ENCODE peak calls at places on chromosomes 11 and 22, in eight cellular contexts. O is IMR-90, Q is astrocyte, X is GM23248, B is mammary epithelial cell, V is neuronal stem cell, K is mesenchymal stem cell, F is fibroblast of lung. P is an unnamed sample.
A peak's percentile ranks its signal among the peaks of the same experiment; 100 is the strongest.

GRCh38 chr22:50688448-50688847 is 15.8 kb downstream of the SHANK3 start:
- DNase-seq in O (no peak), Q (no peak), X (no peak), B (no peak), V (no peak), K (no peak), F (no peak), P (no peak)

GRCh38 chr11:109422755-109423113 is 744 bp downstream of the C11orf87 start:
- DNase-seq in O (no peak), Q (peak; percentile 36), X (peak; percentile 58), B (peak; percentile 19), V (no peak), K (no peak), F (peak; percentile 14), P (no peak)

GRCh38 chr22:44583854-44584253 is 85.8 kb upstream of the RTL6 start:
- DNase-seq in O (no peak), Q (no peak), X (no peak), B (no peak), V (no peak), K (no peak), F (no peak), P (no peak)

GRCh38 chr22:35681454-35682050 is 33.3 kb downstream of the APOL6 start:
- DNase-seq in O (no peak), Q (no peak), X (no peak), B (no peak), V (no peak), K (peak; percentile 48), F (no peak), P (peak; percentile 7)

GRCh38 chr11:12234216-12234615 is 123.8 kb downstream of the MICAL2 start:
- DNase-seq in O (no peak), Q (peak; percentile 52), X (no peak), B (no peak), V (no peak), K (no peak), F (no peak), P (no peak)

GRCh38 chr11:117915672-117916235 is 13.4 kb downstream of the TMPRSS13 start:
- DNase-seq in O (no peak), Q (no peak), X (no peak), B (no peak), V (no peak), K (no peak), F (no peak), P (no peak)

GRCh38 chr22:30650508-30651116 is 15.0 kb downstream of the SLC35E4 start:
- DNase-seq in O (no peak), Q (no peak), X (no peak), B (no peak), V (no peak), K (no peak), F (no peak), P (no peak)

GRCh38 chr22:30892731-30893221 is 75.8 kb downstream of the MORC2 start:
- DNase-seq in O (no peak), Q (no peak), X (no peak), B (no peak), V (no peak), K (no peak), F (no peak), P (no peak)

GRCh38 chr11:8813658-8814057 is 97.3 kb upstream of the AKIP1 start:
- DNase-seq in O (peak; percentile 89), Q (peak; percentile 76), X (peak; percentile 90), B (peak; percentile 72), V (peak; percentile 79), K (peak; percentile 92), F (peak; percentile 92), P (no peak)

GRCh38 chr11:96328395-96329010 is 14.5 kb downstream of the MAML2 start:
- DNase-seq in O (peak; percentile 59), Q (no peak), X (no peak), B (peak; percentile 75), V (no peak), K (no peak), F (peak; percentile 26), P (no peak)

GRCh38 chr11:100756556-100756955 is 69.5 kb downstream of the ARHGAP42 start:
- DNase-seq in O (no peak), Q (no peak), X (no peak), B (no peak), V (no peak), K (no peak), F (no peak), P (no peak)

GRCh38 chr11:92473736-92474135 is 249.1 kb downstream of the FAT3 start:
- DNase-seq in O (peak; percentile 1), Q (peak; percentile 24), X (peak; percentile 36), B (peak; percentile 79), V (no peak), K (no peak), F (no peak), P (peak; percentile 28)

GRCh38 chr11:73072935-73073481 is 69.1 kb downstream of the FCHSD2 start:
- DNase-seq in O (peak; percentile 12), Q (no peak), X (peak; percentile 43), B (peak; percentile 17), V (no peak), K (peak; percentile 41), F (peak; percentile 41), P (no peak)

GRCh38 chr22:47189056-47189916 is 426.8 kb downstream of the TBC1D22A start:
- DNase-seq in O (no peak), Q (no peak), X (no peak), B (no peak), V (no peak), K (no peak), F (no peak), P (no peak)

GRCh38 chr11:118820412-118821357 is 29.7 kb upstream of the DDX6 start:
- DNase-seq in O (no peak), Q (peak; percentile 58), X (peak; percentile 73), B (peak; percentile 43), V (no peak), K (no peak), F (peak; percentile 11), P (no peak)

GRCh38 chr11:100639140-100639539 is 47.9 kb upstream of the ARHGAP42 start:
- DNase-seq in O (peak; percentile 83), Q (peak; percentile 54), X (no peak), B (no peak), V (no peak), K (peak; percentile 88), F (peak; percentile 84), P (no peak)

GRCh38 chr11:12126352-12127019 is 16.1 kb downstream of the MICAL2 start:
- DNase-seq in O (peak; percentile 93), Q (peak; percentile 88), X (peak; percentile 93), B (peak; percentile 87), V (no peak), K (peak; percentile 94), F (peak; percentile 88), P (no peak)

GRCh38 chr11:108498046-108498815 is at the start of gene POGLUT3:
- DNase-seq in O (peak; percentile 49), Q (peak; percentile 50), X (peak; percentile 75), B (no peak), V (peak; percentile 55), K (peak; percentile 67), F (peak; percentile 58), P (no peak)

GRCh38 chr11:63871962-63872832 is 33.3 kb downstream of the MARK2 start:
- DNase-seq in O (peak; percentile 93), Q (peak; percentile 89), X (peak; percentile 98), B (peak; percentile 93), V (no peak), K (peak; percentile 98), F (peak; percentile 91), P (peak; percentile 54)

DNA sequence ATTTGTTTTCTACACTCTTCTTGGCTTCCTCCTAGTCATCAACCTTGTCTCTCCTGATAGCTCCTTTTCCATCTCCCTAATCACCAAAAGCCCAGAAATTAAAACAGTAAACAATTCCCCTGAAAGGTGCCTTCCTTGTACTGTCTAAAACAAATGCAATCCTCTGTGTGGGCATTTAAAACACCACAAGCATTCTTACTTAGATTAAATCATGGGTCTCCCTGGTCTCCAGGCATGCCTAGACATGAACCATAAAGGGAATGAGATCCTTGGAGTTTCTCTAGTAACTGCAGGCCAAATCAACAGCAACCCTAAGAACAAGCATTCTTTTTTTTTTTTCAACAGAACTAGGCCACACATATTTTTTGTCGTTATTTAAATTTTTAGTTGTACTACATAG is 1.9 kb downstream of the BTG4 start:
- DNase-seq in O (peak; percentile 18), Q (no peak), X (no peak), B (peak; percentile 95), V (no peak), K (no peak), F (no peak), P (peak; percentile 48)
- H2AFZ ChIP-seq in O (no peak overlapping the region), Q (no peak overlapping the region), X (peak overlapping the region; percentile 47), B (peak overlapping the region; percentile 72), V (no peak overlapping the region), K (no peak overlapping the region), F (no peak overlapping the region), P (peak overlapping the region; percentile 21)

DNA sequence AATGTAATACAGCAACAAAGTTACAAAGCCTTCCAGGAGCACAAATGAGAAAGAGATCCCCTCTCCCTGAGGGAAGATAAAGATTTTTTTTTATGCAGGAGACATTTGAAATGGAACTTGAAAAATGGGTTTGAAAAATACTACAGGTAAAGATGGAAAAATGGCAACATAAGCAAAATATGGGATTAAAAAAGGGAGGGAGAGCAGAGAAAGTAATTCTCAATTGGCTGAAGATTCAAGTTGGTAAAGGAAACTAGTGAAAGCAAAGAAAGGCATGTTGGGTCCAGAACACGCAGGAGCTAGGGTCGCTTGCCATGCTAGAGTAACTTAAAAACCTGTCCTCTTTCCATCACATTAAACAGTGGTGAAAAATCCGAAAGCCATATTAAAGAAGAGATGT is 1.5 kb downstream of the ZW10 start:
- DNase-seq in O (no peak), Q (no peak), X (no peak), B (no peak), V (no peak), K (no peak), F (no peak), P (no peak)
- H3K4me3 ChIP-seq in O (no peak overlapping the region), Q (no peak overlapping the region), X (peak overlapping the region; percentile 99), B (peak overlapping the region; percentile 13), V (no peak overlapping the region), K (peak overlapping the region; percentile 99), F (peak overlapping the region; percentile 31), P (peak overlapping the region; percentile 95)

GRCh38 chr11:47171856-47172255 is 4.8 kb downstream of the ARFGAP2 start:
- DNase-seq in O (no peak), Q (no peak), X (no peak), B (no peak), V (no peak), K (no peak), F (no peak), P (no peak)
- H3K27ac ChIP-seq in O (no peak overlapping the region), Q (no peak overlapping the region), X (no peak overlapping the region), B (no peak overlapping the region), V (no peak overlapping the region), K (no peak overlapping the region), F (peak overlapping the region; percentile 5), P (no peak overlapping the region)

DNA sequence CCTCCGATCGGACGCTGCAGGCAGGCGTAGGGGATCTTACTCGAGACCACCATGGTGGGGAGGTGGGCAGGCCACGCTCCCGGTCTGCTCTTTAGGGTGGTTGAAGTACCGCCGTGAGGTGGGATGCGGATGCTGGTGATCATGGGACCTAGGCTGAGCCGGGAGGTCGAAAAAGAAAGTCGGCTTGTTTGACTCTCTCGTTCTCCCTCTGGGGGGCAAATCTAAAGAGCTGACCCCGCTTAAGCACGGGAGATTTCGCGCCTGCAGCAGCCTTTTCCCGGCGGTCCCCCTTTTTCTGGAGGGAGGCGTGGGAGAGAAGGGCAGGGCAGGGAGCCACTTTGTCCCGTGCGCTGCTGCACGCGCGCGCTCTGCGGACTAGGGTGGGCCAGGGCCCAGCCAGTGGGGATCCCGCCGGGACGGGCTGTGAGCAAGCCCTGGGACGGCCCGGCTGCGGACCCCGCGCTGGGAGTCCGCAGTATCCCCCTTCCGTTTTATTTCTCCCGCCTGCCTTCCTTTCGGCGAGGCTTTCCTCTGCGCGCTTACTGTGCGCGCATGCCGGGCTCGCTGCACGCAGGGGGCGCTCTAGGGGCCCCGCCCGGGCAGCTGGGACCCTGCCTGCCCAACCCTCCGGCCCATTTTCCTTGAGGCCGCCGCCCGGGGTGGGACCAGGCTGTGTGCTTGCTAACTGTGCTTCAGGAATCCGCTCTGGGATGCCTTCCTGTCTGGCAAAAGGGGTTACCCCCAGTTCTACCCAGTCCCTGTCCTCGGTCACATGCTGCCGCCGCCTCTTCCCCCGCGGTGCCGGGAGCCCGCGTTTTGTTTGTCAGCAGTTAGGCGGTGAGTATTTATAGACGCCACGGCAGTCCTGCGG is 81.0 kb downstream of the PRR5L start:
- DNase-seq in O (peak; percentile 28), Q (peak; percentile 48), X (peak; percentile 81), B (peak; percentile 54), V (peak; percentile 63), K (peak; percentile 76), F (no peak), P (no peak)
- H2AFZ ChIP-seq in O (peak overlapping the region; percentile 91), Q (peak overlapping the region; percentile 75), X (peak overlapping the region; percentile 77), B (peak overlapping the region; percentile 92), V (peak overlapping the region; percentile 84), K (peak overlapping the region; percentile 87), F (peak overlapping the region; percentile 51), P (peak overlapping the region; percentile 95)

P was measured in keratinocyte.